ENCODE peak calls at places on chromosomes 3 and 15, in nine cellular contexts. F, A, M, D, P, G, T, E and J are unnamed samples.

GRCh38 chr15:43923553-43923952 is 96.8 kb downstream of the WDR76 start:
- DNase-seq in A (no peak), G (no peak), M (no peak), T (no peak), D (no peak), E (no peak), F (no peak), P (no peak), J (no peak)

GRCh38 chr3:115975353-115975752 is 352.0 kb downstream of the GAP43 start:
- DNase-seq in A (no peak), M (no peak), F (no peak), T (peak), E (no peak), P (peak), G (no peak), D (peak), J (no peak)

GRCh38 chr3:147113293-147114045 is 292.9 kb downstream of the ZIC4 start:
- DNase-seq in E (no peak), P (no peak), F (no peak), D (peak), T (no peak), M (no peak), G (no peak), A (no peak), J (no peak)

GRCh38 chr3:160225181-160226025 is at the start of gene C3orf80:
- DNase-seq in G (peak), M (peak), D (no peak), P (peak), F (peak), A (peak), E (peak), T (peak), J (no peak)

GRCh38 chr15:64883097-64883581 is 28.6 kb upstream of the ANKDD1A start:
- DNase-seq in D (no peak), F (no peak), T (peak), E (no peak), P (peak), A (no peak), M (no peak), G (no peak), J (no peak)

GRCh38 chr3:197534348-197534725 is 21.4 kb downstream of the BDH1 start:
- DNase-seq in E (no peak), T (no peak), D (no peak), M (no peak), P (no peak), A (no peak), G (no peak), F (no peak), J (no peak)

GRCh38 chr15:48459571-48460461 is 128.6 kb downstream of the DUT start:
- DNase-seq in M (no peak), F (no peak), D (peak), P (no peak), T (no peak), E (no peak), A (no peak), G (no peak), J (no peak)

GRCh38 chr15:90864507-90864906 is 3.9 kb upstream of the FURIN start:
- DNase-seq in A (no peak), G (no peak), E (no peak), T (no peak), M (peak), D (no peak), P (no peak), F (no peak), J (no peak)

GRCh38 chr3:170372190-170372879 is 14.8 kb downstream of the SKIL start:
- DNase-seq in P (no peak), A (no peak), M (no peak), E (no peak), T (no peak), G (no peak), F (no peak), D (no peak), J (no peak)

GRCh38 chr3:110198717-110199587 is 861.6 kb upstream of the DPPA4 start:
- DNase-seq in P (no peak), A (no peak), F (no peak), D (peak), E (no peak), M (no peak), T (no peak), G (peak), J (no peak)

GRCh38 chr3:13839766-13840340 is 40.0 kb downstream of the WNT7A start:
- DNase-seq in F (no peak), P (no peak), G (no peak), M (no peak), A (no peak), D (no peak), T (no peak), E (no peak), J (no peak)

GRCh38 chr15:74482661-74483060 is 21.7 kb upstream of the UBL7 start:
- DNase-seq in D (no peak), T (no peak), G (no peak), F (no peak), M (peak), E (no peak), A (no peak), P (no peak), J (no peak)

GRCh38 chr15:26260517-26261133 is 397.5 kb upstream of the ATP10A start:
- DNase-seq in F (peak), T (no peak), E (peak), G (no peak), D (no peak), M (peak), P (no peak), A (no peak), J (no peak)

GRCh38 chr3:132396255-132396654 is 21.0 kb upstream of the DNAJC13 start:
- DNase-seq in T (no peak), D (no peak), P (no peak), F (no peak), M (no peak), A (no peak), G (no peak), E (no peak), J (no peak)

GRCh38 chr3:150743508-150743907 is 19.5 kb downstream of the SIAH2 start:
- DNase-seq in T (no peak), P (no peak), D (no peak), G (no peak), A (no peak), F (no peak), M (no peak), E (no peak), J (no peak)

GRCh38 chr15:39704684-39705083 is 78.0 kb downstream of the FSIP1 start:
- DNase-seq in P (no peak), F (no peak), E (no peak), A (no peak), D (peak), M (no peak), T (no peak), G (no peak), J (no peak)

GRCh38 chr3:63921741-63922482 is 9.7 kb upstream of the SCAANT1 start:
- DNase-seq in A (no peak), D (no peak), E (no peak), G (no peak), P (peak), F (no peak), M (no peak), T (peak), J (no peak)

GRCh38 chr3:133693821-133694220 is 32.1 kb upstream of the TOPBP1 start:
- DNase-seq in T (no peak), P (no peak), M (no peak), F (no peak), E (no peak), A (no peak), D (no peak), G (no peak), J (no peak)

GRCh38 chr3:45574067-45574494 is 20.5 kb upstream of the LIMD1 start:
- DNase-seq in T (no peak), E (no peak), G (no peak), D (no peak), P (no peak), M (no peak), F (no peak), A (no peak), J (no peak)

GRCh38 chr3:62653806-62654205 is 221.4 kb downstream of the CADPS start:
- DNase-seq in G (no peak), A (no peak), D (no peak), P (no peak), M (no peak), E (no peak), F (no peak), T (no peak), J (no peak)

GRCh38 chr15:58875343-58875742 is 58.1 kb downstream of the SLTM start:
- DNase-seq in A (no peak), E (no peak), G (no peak), T (no peak), D (no peak), P (no peak), F (no peak), M (no peak), J (no peak)

GRCh38 chr3:116314476-116314875 is 130.8 kb downstream of the LSAMP start:
- DNase-seq in D (peak), M (no peak), A (no peak), T (no peak), G (no peak), P (no peak), F (no peak), E (no peak), J (no peak)

GRCh38 chr3:105473521-105474223 is 107.0 kb downstream of the ALCAM start:
- DNase-seq in G (no peak), E (no peak), F (no peak), T (peak), D (peak), A (no peak), P (no peak), M (no peak), J (no peak)

GRCh38 chr3:139353920-139354556 is 10.2 kb downstream of the MRPS22 start:
- DNase-seq in D (peak), P (no peak), T (no peak), M (no peak), G (no peak), A (no peak), E (peak), F (no peak), J (no peak)

GRCh38 chr3:71456155-71456554 is 127.4 kb downstream of the FOXP1 start:
- DNase-seq in F (no peak), E (no peak), M (no peak), P (no peak), T (no peak), G (no peak), A (no peak), D (no peak), J (no peak)

GRCh38 chr3:157094301-157094700 is 65.6 kb downstream of the CCNL1 start:
- DNase-seq in M (no peak), D (no peak), F (no peak), G (no peak), P (no peak), T (no peak), A (no peak), E (no peak), J (no peak)

DNA sequence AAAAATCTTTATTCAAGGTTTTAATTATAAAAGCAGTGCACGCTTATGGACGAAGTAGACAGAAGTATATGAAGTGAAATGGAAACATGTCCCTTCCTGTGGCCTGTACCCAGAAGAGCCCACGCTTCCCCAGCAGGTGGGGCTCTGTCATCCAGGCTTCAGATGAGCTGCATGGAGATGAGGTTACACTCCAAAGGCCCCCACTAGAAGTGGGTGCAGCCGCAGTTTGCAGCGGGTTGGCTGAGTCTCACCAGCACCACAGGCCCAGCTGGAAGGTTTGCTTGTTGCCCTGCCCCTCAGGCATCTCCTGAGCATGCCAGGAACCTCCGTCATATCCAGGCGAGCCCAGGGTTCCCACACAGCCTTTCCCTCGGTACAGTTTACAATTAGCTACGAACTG is 33.1 kb downstream of the PRR20G start:
- DNase-seq in G (no peak), A (no peak), E (no peak), F (no peak), M (no peak), D (no peak), P (peak), T (no peak), J (no peak)
- TF ChIP-seq CTCF in G (peak), A (no peak), E (peak), F (no peak), M (peak), D (no peak), P (peak), T (peak), J (no peak)

GRCh38 chr3:185823280-185824044 is 1.4 kb downstream of the IGF2BP2 start:
- DNase-seq in P (peak), F (peak), A (peak), G (peak), M (no peak), T (no peak), E (peak), D (no peak), J (no peak)
- TF ChIP-seq CTCF in P (no peak), F (no peak), A (no peak), G (no peak), M (peak), T (no peak), E (peak), D (no peak), J (no peak)

GRCh38 chr3:57646723-57647122 is 46.2 kb downstream of the DENND6A start:
- DNase-seq in D (peak), E (no peak), G (no peak), T (no peak), F (no peak), M (no peak), P (peak), A (no peak), J (no peak)
- TF ChIP-seq CTCF in D (no peak), E (no peak), G (no peak), T (no peak), F (no peak), M (no peak), P (peak), A (no peak), J (no peak)

GRCh38 chr15:62928242-62928995 is 114.1 kb upstream of the TPM1 start:
- DNase-seq in A (no peak), M (no peak), F (no peak), E (no peak), P (no peak), T (no peak), G (no peak), D (peak), J (no peak)
- TF ChIP-seq CTCF in A (no peak), M (no peak), F (no peak), E (peak), P (no peak), T (no peak), G (no peak), D (peak), J (no peak)

GRCh38 chr3:195735036-195735695 is 14.4 kb downstream of the MUC20 start:
- DNase-seq in M (no peak), A (no peak), P (no peak), E (no peak), D (no peak), T (no peak), G (no peak), F (no peak), J (no peak)

GRCh38 chr3:195739561-195740111 is 18.9 kb downstream of the MUC20 start:
- DNase-seq in E (no peak), A (no peak), G (no peak), F (no peak), P (no peak), D (no peak), T (no peak), M (no peak), J (no peak)

GRCh38 chr3:195736866-195737490 is 16.2 kb downstream of the MUC20 start:
- DNase-seq in G (no peak), M (no peak), A (no peak), T (no peak), P (no peak), F (no peak), D (no peak), E (no peak), J (no peak)

GRCh38 chr3:195732951-195733350 is 12.2 kb downstream of the MUC20 start:
- DNase-seq in A (no peak), G (no peak), E (no peak), P (no peak), F (peak), T (no peak), D (no peak), M (no peak), J (no peak)

DNA sequence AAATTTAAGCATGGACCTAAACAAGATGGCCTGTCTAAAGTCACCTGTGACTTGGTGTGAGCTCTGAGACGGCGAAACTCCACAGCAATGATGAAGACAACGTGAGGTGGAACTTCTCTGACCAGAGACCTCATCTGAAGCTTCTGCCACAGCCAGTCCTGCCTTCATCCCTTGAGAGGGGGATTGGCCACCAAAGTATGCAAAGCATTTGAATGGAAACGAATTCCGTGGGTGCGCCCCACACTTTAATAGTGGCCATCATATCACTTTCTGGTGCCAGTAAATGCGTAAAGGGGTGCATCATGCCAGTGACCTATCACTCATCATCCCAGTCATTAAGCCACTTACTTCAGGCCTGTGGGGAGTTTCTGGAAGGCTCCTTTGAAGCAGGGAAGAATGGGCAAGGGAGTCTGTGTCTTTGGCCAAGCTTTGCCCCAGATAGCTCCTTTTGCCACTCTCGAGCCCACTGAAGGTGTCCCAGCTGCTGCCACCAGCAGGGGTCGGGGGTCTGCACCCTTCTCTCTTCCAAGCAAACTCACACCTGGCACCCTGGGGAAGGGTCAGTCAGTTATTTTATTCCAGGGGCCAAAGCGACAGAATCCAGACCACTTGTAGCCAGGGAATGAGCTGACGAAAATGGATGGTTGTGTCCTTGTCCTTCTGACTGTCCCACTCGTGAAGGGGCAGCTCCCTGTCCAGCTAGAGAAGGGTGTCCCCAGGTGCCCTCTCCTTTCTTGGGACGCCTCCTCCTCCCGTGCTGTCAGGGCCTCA is 17.7 kb downstream of the MUC20 start:
- DNase-seq in D (no peak), T (no peak), E (no peak), P (no peak), M (no peak), A (peak), G (no peak), F (no peak), J (no peak)
- TF ChIP-seq CTCF in D (no peak), T (no peak), E (no peak), P (no peak), M (no peak), A (no peak), G (no peak), F (no peak), J (no peak)

DNA sequence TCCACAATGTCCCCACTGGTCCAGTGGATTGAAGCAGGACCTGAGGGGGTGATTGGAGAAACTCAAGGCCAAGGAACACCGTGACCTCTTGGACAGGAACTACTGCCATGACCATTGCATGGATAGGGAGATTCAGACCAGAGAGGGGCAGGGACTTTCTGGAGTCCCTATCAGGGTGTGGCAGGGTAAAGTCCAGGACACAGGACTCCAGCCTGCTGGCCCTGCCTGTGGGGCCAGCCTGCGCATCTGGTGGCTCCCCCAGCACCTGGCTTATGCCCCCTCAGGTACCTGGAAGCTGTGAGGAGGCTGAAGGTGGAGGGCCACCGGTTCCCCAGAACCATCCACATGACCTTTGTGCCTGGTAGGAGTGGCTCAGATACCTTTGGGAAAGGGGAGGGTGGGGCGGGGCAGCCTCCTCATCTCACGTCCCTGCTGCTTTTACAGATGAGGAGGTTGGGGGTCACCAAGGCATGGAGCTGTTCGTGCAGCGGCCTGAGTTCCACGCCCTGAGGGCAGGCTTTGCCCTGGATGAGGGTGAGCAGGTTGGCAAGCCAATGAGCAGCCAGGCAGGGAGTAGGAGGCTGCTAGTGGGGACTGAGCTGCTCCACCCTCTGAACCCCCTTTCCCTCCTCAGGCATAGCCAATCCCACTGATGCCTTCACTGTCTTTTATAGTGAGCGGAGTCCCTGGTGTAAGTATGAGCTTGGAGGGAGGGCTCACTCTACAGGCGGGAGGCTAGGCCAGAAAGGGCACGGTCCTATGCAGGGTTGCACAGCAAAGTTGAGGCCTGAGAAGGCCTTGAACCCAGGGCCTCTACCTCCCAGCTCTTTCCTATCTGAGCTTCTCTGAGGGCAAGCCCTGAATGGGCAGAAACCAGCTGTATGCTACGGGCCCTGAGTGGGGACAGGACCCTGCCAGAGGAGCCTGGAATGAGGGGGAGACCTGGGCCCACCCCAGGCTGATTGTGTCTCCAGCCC is 2.9 kb downstream of the ACY1 start:
- DNase-seq in A (peak), M (no peak), F (no peak), G (no peak), D (no peak), E (no peak), T (no peak), P (no peak), J (no peak)
- TF ChIP-seq CTCF in A (no peak), M (no peak), F (no peak), G (no peak), D (no peak), E (no peak), T (no peak), P (no peak), J (no peak)